ENCODE peak calls at places on chromosomes 4 and X, in five cellular contexts. H is GM23338, X is glutamatergic neuron, Q is transverse colon, U is fibroblast of lung. K is an unnamed sample.

GRCh38 chr4:1477045-1477905 is 71.0 kb upstream of the NKX1-1 start:
- DNase-seq in Q (peak), H (no peak), U (no peak), X (peak), K (no peak)

GRCh38 chrX:42714981-42715688 is 62.8 kb downstream of the PPP1R2C start:
- DNase-seq in H (peak), U (peak), X (peak), Q (peak), K (no peak)

GRCh38 chrX:96311366-96311765 is 373.3 kb upstream of the DIAPH2 start:
- DNase-seq in X (no peak), Q (no peak), H (no peak), U (no peak), K (no peak)

GRCh38 chr4:105415281-105415744 is 58.5 kb downstream of the PPA2 start:
- DNase-seq in U (no peak), H (no peak), X (no peak), Q (no peak), K (no peak)

GRCh38 chr4:26015133-26015651 is 101.2 kb downstream of the SMIM20 start:
- DNase-seq in X (no peak), U (peak), H (no peak), Q (no peak), K (no peak)

GRCh38 chr4:15653864-15654391 is 1.2 kb downstream of the FBXL5 start:
- DNase-seq in X (no peak), Q (no peak), H (peak), U (peak), K (peak)

GRCh38 chr4:151031831-151032605 is 16.9 kb upstream of the LRBA start:
- DNase-seq in X (no peak), Q (no peak), U (peak), H (peak), K (no peak)

GRCh38 chr4:6674500-6675149 is 19.1 kb upstream of the S100P start:
- DNase-seq in Q (peak), U (peak), H (peak), X (no peak), K (peak)

GRCh38 chr4:108152980-108153379 is 15.8 kb downstream of the LEF1 start:
- DNase-seq in Q (no peak), H (no peak), X (no peak), U (no peak), K (no peak)

GRCh38 chrX:33725556-33726232 is 406.4 kb downstream of the FAM47A start:
- DNase-seq in U (no peak), H (peak), Q (no peak), X (no peak), K (no peak)

GRCh38 chr4:89489338-89489771 is 181.8 kb upstream of the GPRIN3 start:
- DNase-seq in Q (no peak), H (peak), U (no peak), X (no peak), K (no peak)

GRCh38 chr4:178958725-178959440 is 1516.6 kb upstream of the AGA start:
- DNase-seq in X (no peak), H (no peak), Q (no peak), U (no peak), K (no peak)

GRCh38 chr4:45442466-45442865 is 681.4 kb downstream of the GABRG1 start:
- DNase-seq in Q (no peak), U (no peak), H (peak), X (peak), K (no peak)

GRCh38 chr4:104420766-104421165 is 73.9 kb downstream of the CXXC4 start:
- DNase-seq in U (peak), H (peak), Q (no peak), X (peak), K (no peak)

GRCh38 chr4:80266267-80266901 is at the start of gene FGF5:
- DNase-seq in X (peak), U (peak), H (peak), Q (peak), K (no peak)

GRCh38 chrX:112761239-112762207 is 79.1 kb downstream of the AMOT start:
- DNase-seq in X (no peak), Q (no peak), H (no peak), U (no peak), K (peak)

GRCh38 chr4:40980318-40980883 is 230.6 kb downstream of the NSUN7 start:
- DNase-seq in Q (no peak), H (peak), U (no peak), X (no peak), K (no peak)
- TF ChIP-seq CTCF in Q (peak), H (peak), U (peak), X (peak), K (peak)

DNA sequence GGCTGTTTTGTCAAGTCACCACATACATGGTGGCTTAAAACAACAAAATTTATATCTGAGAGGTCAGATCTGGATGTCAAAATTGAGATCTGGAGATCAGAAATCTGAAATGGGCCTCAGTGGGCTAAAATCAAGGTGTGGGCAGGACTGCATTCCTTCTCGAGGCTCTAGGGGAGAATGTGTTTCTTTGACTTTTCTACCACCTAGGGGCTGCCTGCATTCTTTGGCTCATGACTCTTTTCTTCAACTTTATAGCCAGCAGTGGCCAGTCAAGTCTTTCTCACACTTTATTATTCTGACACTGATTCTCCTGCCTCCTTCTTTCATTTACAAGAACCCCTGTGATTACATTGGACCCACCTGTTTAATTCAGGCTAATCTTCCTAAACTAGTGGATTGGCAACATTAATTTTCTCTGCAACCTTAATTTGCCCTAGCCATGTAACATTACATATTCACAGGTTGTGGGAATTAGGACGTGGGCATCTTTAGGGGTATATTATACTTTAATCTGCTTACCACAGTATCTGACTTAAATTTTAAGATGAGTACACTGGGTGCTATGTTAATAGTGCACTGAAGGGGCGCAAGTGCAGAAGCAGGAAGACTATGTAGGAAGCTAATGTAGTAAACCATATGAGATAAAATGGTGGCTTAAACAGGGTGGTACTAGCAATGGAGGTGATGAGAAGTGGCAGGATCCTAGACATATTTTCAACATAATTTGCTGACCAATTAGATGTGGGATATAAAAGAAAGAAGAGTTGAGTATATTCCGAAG is 188.0 kb downstream of the SLC4A4 start:
- DNase-seq in H (peak), U (no peak), Q (no peak), X (no peak), K (no peak)
- TF ChIP-seq CTCF in H (peak), U (no peak), Q (no peak), X (no peak), K (peak)

GRCh38 chrX:67784712-67785111 is 240.9 kb downstream of the AR start:
- DNase-seq in U (no peak), X (no peak), H (no peak), Q (no peak), K (no peak)
- TF ChIP-seq CTCF in U (no peak), X (no peak), H (no peak), Q (no peak), K (no peak)

DNA sequence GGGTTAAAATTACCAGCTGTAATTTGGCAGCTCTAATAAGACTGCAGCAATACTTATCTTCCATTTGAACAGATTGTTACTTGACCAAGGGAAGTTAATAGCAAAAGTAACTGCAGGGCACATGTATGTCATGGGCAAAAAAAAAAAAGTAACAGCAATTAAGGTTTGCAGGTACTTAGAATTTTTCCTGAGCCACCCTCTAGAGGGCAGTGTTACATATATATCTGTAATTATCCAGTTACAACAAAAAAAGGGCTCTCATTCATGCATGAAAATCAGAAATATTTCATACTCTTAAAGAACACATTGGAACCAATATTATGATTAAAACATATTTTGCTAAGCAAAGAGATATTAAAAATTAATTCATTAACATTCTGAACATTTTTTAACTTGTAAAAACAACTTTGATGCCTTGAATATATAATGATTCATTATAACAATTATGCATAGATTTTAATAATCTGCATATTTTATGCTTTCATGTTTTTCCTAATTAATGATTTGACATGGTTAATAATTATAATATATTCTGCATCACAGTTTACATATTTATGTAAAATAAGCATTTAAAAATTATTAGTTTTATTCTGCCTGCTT is 25.1 kb downstream of the XIAP start:
- DNase-seq in U (peak), Q (no peak), H (peak), X (no peak), K (peak)
- TF ChIP-seq CTCF in U (peak), Q (peak), H (peak), X (peak), K (peak)

GRCh38 chrX:36867143-36867542 is 141.0 kb upstream of the FAM47C start:
- DNase-seq in U (peak), Q (no peak), X (no peak), H (peak), K (peak)
- TF ChIP-seq CTCF in U (peak), Q (peak), X (peak), H (peak), K (peak)

DNA sequence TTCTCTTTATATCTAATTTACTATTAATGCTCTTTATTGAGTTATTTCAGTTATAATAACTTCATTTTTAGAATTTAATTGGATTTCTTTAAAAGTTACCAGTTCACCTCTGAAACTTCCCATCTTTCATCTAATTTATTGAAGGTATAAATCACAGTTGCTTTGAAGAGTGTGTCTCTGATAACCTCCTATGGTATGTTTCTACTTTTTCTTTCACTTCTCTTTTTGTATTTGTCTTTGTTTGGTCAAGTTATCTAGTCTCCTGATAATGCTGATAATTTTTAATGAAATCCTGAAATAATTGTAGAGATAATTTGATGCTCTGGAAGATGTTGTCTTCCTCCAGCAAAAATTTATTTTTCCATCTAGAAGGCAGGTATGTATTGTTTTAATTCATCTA is 141.6 kb upstream of the NPY2R start:
- DNase-seq in U (no peak), H (no peak), X (no peak), Q (no peak), K (no peak)
- TF ChIP-seq CTCF in U (no peak), H (no peak), X (no peak), Q (no peak), K (no peak)

GRCh38 chr4:87420431-87420830 is 1.9 kb upstream of the NUDT9 start:
- DNase-seq in Q (no peak), X (no peak), U (no peak), H (no peak), K (no peak)

GRCh38 chr4:87422104-87423052 is at the start of gene NUDT9:
- DNase-seq in X (peak), H (peak), Q (peak), U (peak), K (peak)

GRCh38 chr4:87425711-87426110 is 3.3 kb downstream of the NUDT9 start:
- DNase-seq in H (no peak), U (no peak), X (no peak), Q (no peak), K (no peak)

GRCh38 chr4:87426865-87427517 is 4.6 kb downstream of the NUDT9 start:
- DNase-seq in X (no peak), Q (no peak), H (no peak), U (no peak), K (no peak)

GRCh38 chr4:87423313-87424031 is 1.1 kb downstream of the NUDT9 start:
- DNase-seq in H (no peak), Q (no peak), X (no peak), U (no peak), K (peak)
- TF ChIP-seq CTCF in H (no peak), Q (no peak), X (no peak), U (no peak), K (no peak)

GRCh38 chr4:12724520-12724919 is 759.6 kb downstream of the RAB28 start:
- DNase-seq in Q (no peak), U (no peak), X (no peak), H (peak), K (peak)
- TF ChIP-seq CTCF in Q (peak), U (peak), X (peak), H (peak), K (peak)

DNA sequence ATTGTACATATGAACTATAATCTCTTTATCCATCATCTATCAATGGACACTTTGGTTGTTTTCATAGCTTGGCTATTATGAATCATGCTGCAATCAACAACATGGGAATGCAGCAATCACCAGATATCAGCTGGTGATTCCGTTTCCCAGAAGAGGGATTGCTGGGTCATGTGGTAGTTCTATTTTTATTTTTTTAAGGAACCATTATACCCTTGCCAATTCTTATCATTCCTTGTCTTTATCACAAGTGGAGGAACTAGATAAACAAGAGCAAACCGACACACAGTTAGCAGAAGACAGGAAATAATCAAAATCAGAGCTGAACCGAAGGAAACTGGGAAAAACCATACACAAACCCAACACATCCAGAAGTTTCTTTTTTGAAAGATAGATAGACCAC is 14.5 kb upstream of the LNX1 start:
- DNase-seq in X (no peak), Q (no peak), U (peak), H (no peak), K (no peak)
- TF ChIP-seq CTCF in X (no peak), Q (no peak), U (no peak), H (no peak), K (no peak)

GRCh38 chr4:161813389-161813788 is 350.4 kb downstream of the FSTL5 start:
- DNase-seq in U (no peak), Q (no peak), H (no peak), X (no peak), K (no peak)
- TF ChIP-seq CTCF in U (no peak), Q (no peak), H (no peak), X (no peak), K (no peak)

K was measured in GM13977.